ENCODE peak calls at places on chromosomes 7 and 10, in nine cellular contexts. U, H, O, K, N, C, G, W and J are unnamed samples.

GRCh38 chr7:49453486-49453885 is 320.0 kb upstream of the VWC2 start:
- DNase-seq in U (no peak), H (no peak), O (no peak), K (no peak), N (no peak), C (no peak), G (no peak), W (no peak), J (no peak)

GRCh38 chr7:116512524-116513188 is 12.2 kb upstream of the CAV1 start:
- DNase-seq in U (no peak), H (peak; percentile 54), O (no peak), K (no peak), N (no peak), C (no peak), G (no peak), W (no peak), J (no peak)

GRCh38 chr10:86520871-86521619 is 547 bp downstream of the WAPL start:
- DNase-seq in U (peak; percentile 21), H (peak; percentile 67), O (no peak), K (no peak), N (no peak), C (peak; percentile 26), G (peak; percentile 27), W (peak; percentile 84), J (no peak)

GRCh38 chr7:1794888-1795542 is 124.9 kb downstream of the ELFN1 start:
- DNase-seq in U (no peak), H (no peak), O (no peak), K (no peak), N (no peak), C (no peak), G (no peak), W (no peak), J (no peak)

GRCh38 chr7:115494529-115495147 is 535.9 kb downstream of the TFEC start:
- DNase-seq in U (peak; percentile 8), H (no peak), O (no peak), K (no peak), N (no peak), C (no peak), G (no peak), W (no peak), J (no peak)

GRCh38 chr7:36967387-36967786 is 243.1 kb upstream of the AOAH start:
- DNase-seq in U (peak; percentile 85), H (peak; percentile 59), O (peak; percentile 45), K (peak; percentile 13), N (no peak), C (no peak), G (no peak), W (peak; percentile 81), J (no peak)

GRCh38 chr7:3981281-3981680 is 680.2 kb downstream of the SDK1 start:
- DNase-seq in U (no peak), H (no peak), O (no peak), K (no peak), N (no peak), C (no peak), G (no peak), W (no peak), J (no peak)

GRCh38 chr7:82323806-82324205 is 119.8 kb downstream of the CACNA2D1 start:
- DNase-seq in U (no peak), H (no peak), O (no peak), K (no peak), N (no peak), C (no peak), G (no peak), W (peak; percentile 7), J (no peak)

GRCh38 chr7:19016140-19016539 is 101.3 kb downstream of the TWIST1 start:
- DNase-seq in U (no peak), H (peak; percentile 3), O (no peak), K (no peak), N (no peak), C (no peak), G (no peak), W (no peak), J (no peak)

GRCh38 chr7:147510913-147511312 is 1079.7 kb upstream of the C7orf33 start:
- DNase-seq in U (no peak), H (no peak), O (no peak), K (no peak), N (no peak), C (no peak), G (no peak), W (peak; percentile 8), J (no peak)

GRCh38 chr10:84543077-84543476 is 214.7 kb downstream of the CCSER2 start:
- DNase-seq in U (peak; percentile 96), H (no peak), O (no peak), K (no peak), N (no peak), C (no peak), G (no peak), W (no peak), J (no peak)

GRCh38 chr7:27784399-27785053 is 44.6 kb downstream of the TAX1BP1 start:
- DNase-seq in U (peak; percentile 30), H (peak; percentile 70), O (peak; percentile 30), K (no peak), N (peak; percentile 36), C (peak; percentile 6), G (peak; percentile 50), W (peak; percentile 51), J (peak; percentile 30)

GRCh38 chr7:27191081-27191715 is 6.2 kb upstream of the HOXA11 start:
- DNase-seq in U (no peak), H (no peak), O (no peak), K (no peak), N (no peak), C (no peak), G (no peak), W (no peak), J (no peak)

GRCh38 chr10:103763374-103764202 is 91.8 kb downstream of the SH3PXD2A start:
- DNase-seq in U (no peak), H (no peak), O (no peak), K (no peak), N (no peak), C (no peak), G (no peak), W (no peak), J (peak; percentile 32)

GRCh38 chr7:19773361-19773760 is at the start of gene TMEM196:
- DNase-seq in U (peak; percentile 86), H (no peak), O (peak; percentile 37), K (peak; percentile 5), N (no peak), C (no peak), G (no peak), W (no peak), J (no peak)